ENCODE peak calls at places on chromosomes 3 and 15, in nine cellular contexts. D is MM.1S; J is Karpas-422; P is uterus; G is right atrium auricular region; C is gastrocnemius medialis; W is CD4-positive, alpha-beta memory T cell; O is stomach; I is astrocyte. H is an unnamed sample.
A peak's percentile ranks its signal among the peaks of the same experiment; 100 is the strongest.

GRCh38 chr3:195753609-195754008 is 32.8 kb downstream of the MUC20 start:
- DNase-seq in D (no peak), J (no peak), P (no peak), G (no peak), C (no peak), W (no peak), O (no peak), I (no peak), H (no peak)

GRCh38 chr15:73751896-73752816 is 995 bp downstream of the INSYN1 start:
- DNase-seq in D (no peak), J (no peak), P (no peak), G (no peak), C (no peak), W (no peak), O (no peak), I (no peak), H (no peak)

GRCh38 chr3:38038447-38038911 is 529 bp upstream of the DLEC1 start:
- DNase-seq in D (no peak), J (no peak), P (no peak), G (no peak), C (no peak), W (no peak), O (no peak), I (no peak), H (no peak)

GRCh38 chr3:21331321-21331720 is 419.7 kb downstream of the ZNF385D start:
- DNase-seq in D (no peak), J (no peak), P (no peak), G (no peak), C (no peak), W (no peak), O (no peak), I (no peak), H (no peak)

GRCh38 chr15:62822228-62822627 is 220.3 kb upstream of the TPM1 start:
- DNase-seq in D (no peak), J (no peak), P (no peak), G (no peak), C (no peak), W (no peak), O (peak; percentile 32), I (no peak), H (no peak)

GRCh38 chr3:138835177-138835757 is 539 bp upstream of the PIK3CB start:
- DNase-seq in D (no peak), J (no peak), P (no peak), G (no peak), C (no peak), W (no peak), O (no peak), I (no peak), H (no peak)

GRCh38 chr3:31934866-31935265 is 46.2 kb downstream of the OSBPL10 start:
- DNase-seq in D (no peak), J (peak; percentile 69), P (no peak), G (no peak), C (no peak), W (no peak), O (no peak), I (no peak), H (no peak)

GRCh38 chr3:59790241-59790640 is 740.4 kb upstream of the CFAP20DC start:
- DNase-seq in D (no peak), J (no peak), P (no peak), G (no peak), C (no peak), W (no peak), O (no peak), I (no peak), H (no peak)

GRCh38 chr3:175002732-175003143 is 143.6 kb downstream of the NAALADL2 start:
- DNase-seq in D (no peak), J (no peak), P (no peak), G (no peak), C (no peak), W (no peak), O (no peak), I (peak; percentile 94), H (no peak)

GRCh38 chr3:72492240-72492639 is 356.0 kb downstream of the SHQ1 start:
- DNase-seq in D (no peak), J (no peak), P (peak; percentile 23), G (peak; percentile 80), C (peak; percentile 38), W (no peak), O (no peak), I (peak; percentile 97), H (peak; percentile 78)

GRCh38 chr3:69986419-69986818 is 13.1 kb upstream of the SAMMSON start:
- DNase-seq in D (no peak), J (no peak), P (no peak), G (no peak), C (no peak), W (no peak), O (no peak), I (no peak), H (no peak)

GRCh38 chr3:11373645-11374044 is 101.4 kb downstream of the ATG7 start:
- DNase-seq in D (no peak), J (peak; percentile 54), P (no peak), G (no peak), C (no peak), W (no peak), O (no peak), I (no peak), H (no peak)

GRCh38 chr3:111864821-111865656 is 6.0 kb downstream of the PHLDB2 start:
- DNase-seq in D (no peak), J (no peak), P (peak; percentile 24), G (no peak), C (no peak), W (no peak), O (no peak), I (peak; percentile 99), H (no peak)

GRCh38 chr3:108505811-108506210 is 4.6 kb downstream of the MYH15 start:
- DNase-seq in D (no peak), J (no peak), P (no peak), G (no peak), C (no peak), W (no peak), O (no peak), I (no peak), H (no peak)

GRCh38 chr3:16514021-16514700 is 662 bp upstream of the RFTN1 start:
- DNase-seq in D (no peak), J (no peak), P (no peak), G (no peak), C (no peak), W (no peak), O (no peak), I (no peak), H (no peak)
- H3K4me1 ChIP-seq in D (peaks cover 4% of the 10 kb centered on the region), J (peaks cover 73% of the 10 kb centered on the region), P (peaks cover 5% of the 10 kb centered on the region), G (peaks cover 69% of the 10 kb centered on the region), C (peaks cover 33% of the 10 kb centered on the region), W (peaks cover 63% of the 10 kb centered on the region), O (peaks cover 4% of the 10 kb centered on the region), I (peaks cover 31% of the 10 kb centered on the region), H (peaks cover 45% of the 10 kb centered on the region)

DNA sequence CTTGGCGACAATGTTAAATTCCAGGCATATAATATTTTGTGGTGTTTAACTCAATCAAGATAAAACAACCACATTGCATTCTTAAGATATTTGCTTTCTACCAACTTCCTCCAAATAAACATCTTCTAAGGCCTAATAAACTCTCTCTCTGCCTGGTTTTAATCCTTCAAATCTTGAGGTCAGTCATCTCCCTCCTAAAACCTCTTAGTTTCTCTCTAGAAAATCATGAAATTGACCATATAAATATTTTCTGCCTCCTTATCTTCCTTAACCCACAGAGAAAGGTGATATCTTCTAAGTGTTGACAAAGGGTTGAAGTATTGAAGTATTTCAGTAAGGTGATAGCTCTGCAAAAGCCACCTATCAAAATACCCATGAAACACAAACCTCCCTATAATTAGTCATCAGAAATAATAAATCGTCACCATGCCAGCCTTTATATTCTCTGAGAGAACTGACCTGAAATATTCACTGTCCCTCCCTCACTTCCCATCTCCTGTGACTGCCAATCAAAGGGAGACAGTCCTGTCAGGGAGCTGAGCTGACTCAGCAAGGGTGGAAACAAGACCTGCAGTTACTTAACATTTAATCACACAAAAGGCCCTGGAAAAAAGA is 1261.1 kb downstream of the ROBO1 start:
- DNase-seq in D (no peak), J (no peak), P (no peak), G (no peak), C (no peak), W (no peak), O (no peak), I (peak; percentile 82), H (no peak)
- H3K27ac ChIP-seq in D (no peak overlapping the region), J (no peak overlapping the region), P (no peak overlapping the region), G (no peak overlapping the region), C (no peak overlapping the region), W (no peak overlapping the region), O (no peak overlapping the region), I (no peak overlapping the region), H (no peak overlapping the region)

DNA sequence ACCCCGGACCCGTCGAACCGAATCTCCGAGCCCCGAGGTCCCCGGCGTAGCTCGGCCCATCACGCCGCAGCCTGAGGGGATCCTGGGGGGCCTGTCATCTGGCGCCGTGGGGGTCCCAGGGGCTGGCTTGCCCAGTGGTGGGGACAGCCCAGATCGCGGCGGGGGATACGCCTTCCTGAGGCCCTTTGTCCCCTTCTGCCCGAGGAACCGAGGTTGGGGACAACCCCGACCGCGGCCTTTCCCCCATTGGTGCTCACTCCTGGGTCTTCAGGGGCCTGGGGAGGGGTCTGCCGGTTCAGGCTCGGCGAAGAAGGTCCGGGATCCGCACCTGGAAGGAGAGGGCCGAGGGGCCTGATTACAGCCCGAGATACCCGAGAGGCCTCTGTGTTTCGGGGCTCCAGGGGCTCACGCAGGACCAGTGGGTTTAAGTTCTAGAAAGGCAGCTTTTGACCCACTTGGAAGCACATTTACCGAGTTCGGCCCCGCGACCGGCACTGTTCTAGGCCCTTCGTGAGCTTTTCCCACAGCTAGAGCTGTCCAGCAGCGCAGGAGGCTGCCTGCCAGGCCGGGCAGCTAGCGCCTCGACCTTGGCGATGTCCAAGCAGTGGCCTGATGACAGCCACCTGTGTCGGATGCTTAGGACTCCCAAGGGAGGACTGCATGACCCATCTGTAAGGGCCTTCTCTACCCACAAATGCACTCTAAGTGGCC is 504 bp downstream of the ABHD2 start:
- DNase-seq in D (peak; percentile 31), J (no peak), P (no peak), G (no peak), C (peak; percentile 68), W (no peak), O (peak; percentile 55), I (no peak), H (peak; percentile 79)
- H3K4me1 ChIP-seq in D (peaks cover 22% of the 10 kb centered on the region), J (peaks cover 47% of the 10 kb centered on the region), P (no peaks in the 10 kb centered on the region), G (peaks cover 63% of the 10 kb centered on the region), C (peaks cover 41% of the 10 kb centered on the region), W (peaks cover 38% of the 10 kb centered on the region), O (peaks cover 42% of the 10 kb centered on the region), I (peaks cover 46% of the 10 kb centered on the region), H (peaks cover 61% of the 10 kb centered on the region)

GRCh38 chr3:129557737-129558037 is 14.7 kb downstream of the H1-8 start:
- DNase-seq in D (no peak), J (no peak), P (no peak), G (no peak), C (no peak), W (no peak), O (no peak), I (no peak), H (no peak)

GRCh38 chr3:129556358-129556695 is 13.4 kb downstream of the H1-8 start:
- DNase-seq in D (no peak), J (no peak), P (no peak), G (no peak), C (no peak), W (no peak), O (no peak), I (no peak), H (no peak)

GRCh38 chr3:129558076-129558771 is 15.2 kb downstream of the H1-8 start:
- DNase-seq in D (no peak), J (no peak), P (no peak), G (no peak), C (no peak), W (no peak), O (no peak), I (peak; percentile 49), H (no peak)

GRCh38 chr3:129555616-129556357 is 12.8 kb downstream of the H1-8 start:
- DNase-seq in D (no peak), J (no peak), P (no peak), G (no peak), C (no peak), W (no peak), O (no peak), I (no peak), H (no peak)

GRCh38 chr3:129556890-129557736 is 14.1 kb downstream of the H1-8 start:
- DNase-seq in D (no peak), J (no peak), P (peak; percentile 59), G (peak; percentile 87), C (no peak), W (no peak), O (no peak), I (peak; percentile 76), H (peak; percentile 92)
- H3K27ac ChIP-seq in D (no peak overlapping the region), J (no peak overlapping the region), P (peak overlapping the region; percentile 58), G (peak overlapping the region; percentile 81), C (no peak overlapping the region), W (no peak overlapping the region), O (peak overlapping the region; percentile 60), I (no peak overlapping the region), H (peak overlapping the region; percentile 90)